ENCODE peak calls at places on chromosomes 7 and 10, in five cellular contexts. One of them, this sample, is unnamed.

GRCh38 chr10:43409385-43410109 is 561 bp upstream of the HNRNPF start:
- DNase-seq in heart left ventricle: peak
- DNase-seq in breast epithelium: no peak
- DNase-seq in ovary: no peak
- DNase-seq in A549: peak
- DNase-seq in this sample: no peak

GRCh38 chr7:158452331-158452730 is 135.3 kb downstream of the PTPRN2 start:
- DNase-seq in ovary: no peak
- DNase-seq in A549: no peak
- DNase-seq in heart left ventricle: no peak
- DNase-seq in breast epithelium: no peak
- DNase-seq in this sample: no peak

GRCh38 chr7:75534727-75535307 is 42.7 kb downstream of the SPDYE5 start:
- DNase-seq in breast epithelium: no peak
- DNase-seq in A549: no peak
- DNase-seq in heart left ventricle: no peak
- DNase-seq in ovary: no peak
- DNase-seq in this sample: peak

GRCh38 chr10:89869180-89869579 is 167.8 kb downstream of the KIF20B start:
- DNase-seq in heart left ventricle: no peak
- DNase-seq in breast epithelium: no peak
- DNase-seq in A549: no peak
- DNase-seq in ovary: no peak
- DNase-seq in this sample: no peak

GRCh38 chr7:155467846-155468821 is 10.2 kb downstream of the EN2 start:
- DNase-seq in A549: no peak
- DNase-seq in heart left ventricle: no peak
- DNase-seq in ovary: no peak
- DNase-seq in breast epithelium: no peak
- DNase-seq in this sample: no peak

GRCh38 chr7:122975341-122975740 is 20.2 kb downstream of the TAS2R16 start:
- DNase-seq in A549: no peak
- DNase-seq in breast epithelium: no peak
- DNase-seq in ovary: no peak
- DNase-seq in heart left ventricle: no peak
- DNase-seq in this sample: peak

GRCh38 chr10:132209130-132209529 is 22.4 kb downstream of the DPYSL4 start:
- DNase-seq in breast epithelium: no peak
- DNase-seq in heart left ventricle: peak
- DNase-seq in ovary: no peak
- DNase-seq in A549: no peak
- DNase-seq in this sample: peak

GRCh38 chr10:46328853-46329689 is 42.3 kb downstream of the ANTXRL start:
- DNase-seq in A549: no peak
- DNase-seq in breast epithelium: no peak
- DNase-seq in heart left ventricle: no peak
- DNase-seq in ovary: no peak
- DNase-seq in this sample: no peak

GRCh38 chr10:66746711-66747110 is 179.1 kb upstream of the LRRTM3 start:
- DNase-seq in ovary: no peak
- DNase-seq in A549: no peak
- DNase-seq in breast epithelium: no peak
- DNase-seq in heart left ventricle: no peak
- DNase-seq in this sample: no peak

GRCh38 chr10:48836605-48837004 is 103.0 kb downstream of the LRRC18 start:
- DNase-seq in heart left ventricle: peak
- DNase-seq in breast epithelium: no peak
- DNase-seq in A549: no peak
- DNase-seq in ovary: no peak
- DNase-seq in this sample: no peak

GRCh38 chr7:131537581-131537980 is 18.8 kb downstream of the PODXL start:
- DNase-seq in breast epithelium: no peak
- DNase-seq in ovary: no peak
- DNase-seq in A549: no peak
- DNase-seq in heart left ventricle: no peak
- DNase-seq in this sample: no peak

GRCh38 chr10:118020365-118020764 is 26.4 kb downstream of the RAB11FIP2 start:
- DNase-seq in ovary: no peak
- DNase-seq in A549: no peak
- DNase-seq in breast epithelium: no peak
- DNase-seq in heart left ventricle: no peak
- DNase-seq in this sample: no peak

GRCh38 chr10:4512557-4513286 is 313.3 kb upstream of the AKR1E2 start:
- DNase-seq in heart left ventricle: peak
- DNase-seq in breast epithelium: no peak
- DNase-seq in A549: peak
- DNase-seq in ovary: no peak
- DNase-seq in this sample: peak

GRCh38 chr10:131211556-131211955 is 100.0 kb downstream of the TCERG1L start:
- DNase-seq in A549: no peak
- DNase-seq in ovary: peak
- DNase-seq in heart left ventricle: no peak
- DNase-seq in breast epithelium: no peak
- DNase-seq in this sample: no peak

GRCh38 chr7:151394076-151395035 is 15.5 kb downstream of the WDR86 start:
- DNase-seq in ovary: no peak
- DNase-seq in breast epithelium: no peak
- DNase-seq in heart left ventricle: no peak
- DNase-seq in A549: no peak
- DNase-seq in this sample: no peak

GRCh38 chr10:124802313-124802675 is 675 bp downstream of the ABRAXAS2 start:
- DNase-seq in A549: peak
- DNase-seq in heart left ventricle: no peak
- DNase-seq in ovary: no peak
- DNase-seq in breast epithelium: no peak
- DNase-seq in this sample: no peak

GRCh38 chr10:11742779-11743298 is 657 bp downstream of the ECHDC3 start:
- DNase-seq in A549: no peak
- DNase-seq in heart left ventricle: peak
- DNase-seq in ovary: peak
- DNase-seq in breast epithelium: peak
- DNase-seq in this sample: no peak

GRCh38 chr7:12683678-12684077 is 3.8 kb upstream of the ARL4A start:
- DNase-seq in heart left ventricle: no peak
- DNase-seq in ovary: no peak
- DNase-seq in A549: peak
- DNase-seq in breast epithelium: no peak
- DNase-seq in this sample: no peak

GRCh38 chr7:117810642-117811512 is 62.4 kb downstream of the CTTNBP2 start:
- DNase-seq in ovary: no peak
- DNase-seq in A549: no peak
- DNase-seq in heart left ventricle: no peak
- DNase-seq in breast epithelium: no peak
- DNase-seq in this sample: no peak

GRCh38 chr10:79264942-79265341 is 82.3 kb upstream of the PPIF start:
- DNase-seq in A549: no peak
- DNase-seq in ovary: no peak
- DNase-seq in breast epithelium: peak
- DNase-seq in heart left ventricle: peak
- DNase-seq in this sample: no peak

GRCh38 chr7:117283371-117283770 is 39.5 kb downstream of the WNT2 start:
- DNase-seq in breast epithelium: no peak
- DNase-seq in ovary: no peak
- DNase-seq in heart left ventricle: no peak
- DNase-seq in A549: peak
- DNase-seq in this sample: no peak

GRCh38 chr10:35422236-35422635 is 85.9 kb downstream of the CCNY start:
- DNase-seq in ovary: no peak
- DNase-seq in heart left ventricle: no peak
- DNase-seq in breast epithelium: no peak
- DNase-seq in A549: no peak
- DNase-seq in this sample: no peak

GRCh38 chr7:44065431-44066110 is at the start of gene PGAM2:
- DNase-seq in ovary: no peak
- DNase-seq in breast epithelium: no peak
- DNase-seq in A549: no peak
- DNase-seq in heart left ventricle: peak
- DNase-seq in this sample: no peak

GRCh38 chr7:44066494-44067063 is 1.2 kb upstream of the PGAM2 start:
- DNase-seq in breast epithelium: no peak
- DNase-seq in ovary: no peak
- DNase-seq in heart left ventricle: no peak
- DNase-seq in A549: no peak
- DNase-seq in this sample: no peak

GRCh38 chr7:44067064-44067951 is 1.9 kb upstream of the PGAM2 start:
- DNase-seq in heart left ventricle: no peak
- DNase-seq in breast epithelium: no peak
- DNase-seq in ovary: no peak
- DNase-seq in A549: no peak
- DNase-seq in this sample: no peak

GRCh38 chr7:44064791-44065430 is 456 bp downstream of the PGAM2 start:
- DNase-seq in ovary: no peak
- DNase-seq in heart left ventricle: peak
- DNase-seq in breast epithelium: no peak
- DNase-seq in A549: no peak
- DNase-seq in this sample: no peak

DNA sequence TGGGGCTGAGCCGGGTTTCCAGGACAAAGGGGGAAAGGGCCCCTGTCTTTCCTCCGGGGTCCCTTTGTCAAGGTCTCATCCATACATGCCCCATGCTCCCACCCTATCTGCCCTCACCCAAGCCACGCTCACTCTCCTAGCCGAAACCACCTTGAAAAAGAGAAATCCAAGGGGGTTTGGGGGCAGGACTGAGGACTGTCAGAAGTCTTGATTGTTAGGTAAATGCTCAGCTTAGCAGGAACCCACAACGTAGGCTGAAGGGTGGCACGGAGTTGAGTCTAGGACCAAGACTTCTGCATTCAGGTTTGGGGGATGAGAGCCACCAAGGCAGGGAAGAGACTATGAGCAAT is 719 bp upstream of the PGAM2 start:
- DNase-seq in breast epithelium: no peak
- DNase-seq in ovary: no peak
- DNase-seq in A549: no peak
- DNase-seq in heart left ventricle: no peak
- DNase-seq in this sample: no peak
- TF ChIP-seq POLR2A in breast epithelium: no peak
- TF ChIP-seq POLR2A in ovary: no peak
- TF ChIP-seq POLR2A in A549: no peak
- TF ChIP-seq POLR2A in heart left ventricle: no peak
- TF ChIP-seq POLR2A in this sample: no peak

DNA sequence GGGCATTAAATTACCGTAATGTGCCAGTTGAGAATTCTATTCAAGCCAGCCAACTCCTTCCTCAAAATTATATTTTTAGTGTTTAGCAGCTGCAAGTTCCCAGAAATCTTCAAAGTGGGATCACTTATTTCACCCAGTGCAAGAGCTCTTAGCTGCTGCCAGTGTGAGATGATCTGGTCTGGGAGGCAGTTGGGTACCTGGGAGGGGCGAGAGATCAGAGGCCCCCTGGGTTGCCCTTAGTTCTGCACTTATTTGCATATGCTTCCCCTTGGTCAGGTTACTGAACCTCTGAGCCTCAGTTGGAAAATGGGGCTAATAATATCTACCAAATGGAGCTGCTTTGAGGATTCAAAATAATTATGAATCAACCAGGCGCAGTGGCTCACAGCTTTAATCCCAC is 427.3 kb downstream of the GALNT17 start:
- DNase-seq in breast epithelium: no peak
- DNase-seq in ovary: no peak
- DNase-seq in A549: no peak
- DNase-seq in heart left ventricle: no peak
- DNase-seq in this sample: no peak
- TF ChIP-seq POLR2A in breast epithelium: no peak
- TF ChIP-seq POLR2A in ovary: no peak
- TF ChIP-seq POLR2A in A549: no peak
- TF ChIP-seq POLR2A in heart left ventricle: no peak
- TF ChIP-seq POLR2A in this sample: no peak

DNA sequence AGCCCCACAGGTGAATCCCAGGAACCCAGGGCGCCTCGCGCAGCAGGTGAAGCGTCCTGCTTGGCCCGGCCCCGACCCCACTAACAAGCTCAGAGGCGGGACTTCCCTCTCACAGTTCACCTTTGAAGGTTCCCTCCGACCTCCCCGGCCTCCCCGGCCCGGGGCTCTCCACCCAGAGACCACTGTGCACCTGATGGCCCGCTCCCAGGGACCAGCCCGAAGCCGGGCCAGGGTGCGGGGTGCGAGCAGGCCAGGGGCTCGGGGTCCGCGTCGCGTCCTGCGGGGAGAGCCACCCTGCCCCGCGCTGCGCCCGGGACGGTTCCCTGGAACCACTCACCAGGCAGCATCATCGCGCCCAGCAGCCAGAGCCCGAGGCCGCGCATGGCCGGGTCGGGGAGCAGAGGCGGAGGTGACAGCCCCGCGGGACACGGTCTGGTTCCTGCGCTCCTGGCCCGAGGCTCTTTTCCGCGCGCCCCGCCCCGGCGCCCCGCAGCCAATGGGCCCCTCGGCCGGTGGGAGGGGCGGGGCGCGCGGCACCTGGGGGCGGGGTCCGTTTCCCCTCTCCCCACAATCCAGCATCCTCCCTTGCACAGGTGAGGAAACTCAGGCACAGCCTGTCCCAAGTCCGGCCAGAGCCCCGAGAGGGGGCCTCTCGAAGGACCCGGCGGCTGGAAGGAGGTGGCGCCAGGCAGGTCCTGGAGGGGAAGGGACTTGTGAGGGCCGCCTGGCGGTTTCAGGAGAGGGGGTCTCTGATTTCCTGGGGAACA is at the start of gene ADAM8:
- DNase-seq in heart left ventricle: no peak
- DNase-seq in breast epithelium: no peak
- DNase-seq in ovary: no peak
- DNase-seq in A549: no peak
- DNase-seq in this sample: no peak
- TF ChIP-seq POLR2A in heart left ventricle: no peak
- TF ChIP-seq POLR2A in breast epithelium: no peak
- TF ChIP-seq POLR2A in ovary: no peak
- TF ChIP-seq POLR2A in A549: no peak
- TF ChIP-seq POLR2A in this sample: no peak

GRCh38 chr10:17201165-17202013 is at the start of gene TRDMT1:
- DNase-seq in ovary: peak
- DNase-seq in breast epithelium: peak
- DNase-seq in heart left ventricle: peak
- DNase-seq in A549: peak
- DNase-seq in this sample: peak
- TF ChIP-seq POLR2A in ovary: peak
- TF ChIP-seq POLR2A in breast epithelium: peak
- TF ChIP-seq POLR2A in heart left ventricle: peak
- TF ChIP-seq POLR2A in A549: peak
- TF ChIP-seq POLR2A in this sample: peak

GRCh38 chr10:29642996-29643395 is 8.2 kb upstream of the SVIL start:
- DNase-seq in breast epithelium: peak
- DNase-seq in ovary: no peak
- DNase-seq in A549: no peak
- DNase-seq in heart left ventricle: peak
- DNase-seq in this sample: no peak
- TF ChIP-seq POLR2A in breast epithelium: no peak
- TF ChIP-seq POLR2A in ovary: no peak
- TF ChIP-seq POLR2A in A549: no peak
- TF ChIP-seq POLR2A in heart left ventricle: peak
- TF ChIP-seq POLR2A in this sample: no peak

DNA sequence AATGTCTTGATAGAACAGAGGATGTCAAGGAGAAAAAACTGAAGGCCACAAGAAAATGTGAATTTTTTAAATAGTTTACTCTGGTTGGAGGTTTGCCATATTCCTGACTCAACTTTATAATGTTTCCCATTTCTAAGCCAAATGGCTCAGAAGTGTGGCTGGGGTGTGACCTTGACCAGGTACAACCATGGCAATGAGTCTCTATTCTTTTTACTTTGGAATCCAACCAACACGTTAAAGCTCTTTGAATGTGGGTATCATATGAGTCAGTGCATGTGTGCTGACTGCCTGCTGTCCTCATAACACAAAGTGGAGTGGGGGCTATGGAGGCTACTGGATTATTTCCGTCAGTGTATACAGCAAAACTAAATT is 33.5 kb upstream of the DLD start:
- DNase-seq in ovary: peak
- DNase-seq in A549: no peak
- DNase-seq in heart left ventricle: no peak
- DNase-seq in breast epithelium: no peak
- DNase-seq in this sample: no peak
- TF ChIP-seq POLR2A in ovary: no peak
- TF ChIP-seq POLR2A in A549: no peak
- TF ChIP-seq POLR2A in heart left ventricle: no peak
- TF ChIP-seq POLR2A in breast epithelium: no peak
- TF ChIP-seq POLR2A in this sample: no peak

This sample was measured in H54.